ENCODE peak calls at places on chromosomes 1 and 21, in ten cellular contexts. One of them, this sample, is unnamed.

GRCh38 chr1:161933592-161934277 is 89.9 kb downstream of the OLFML2B start:
- DNase-seq in neural crest cell: no peak
- DNase-seq in omental fat pad: no peak
- DNase-seq in endothelial cell: no peak
- DNase-seq in fibroblast of lung: no peak
- DNase-seq in prostate gland: no peak
- DNase-seq in astrocyte of the spinal cord: no peak
- DNase-seq in heart left ventricle: no peak
- DNase-seq in PC-3: no peak
- DNase-seq in DND-41: no peak
- DNase-seq in this sample: no peak

GRCh38 chr1:6261615-6261995 is 707 bp upstream of the GPR153 start:
- DNase-seq in omental fat pad: no peak
- DNase-seq in prostate gland: no peak
- DNase-seq in PC-3: no peak
- DNase-seq in fibroblast of lung: no peak
- DNase-seq in astrocyte of the spinal cord: no peak
- DNase-seq in endothelial cell: no peak
- DNase-seq in DND-41: no peak
- DNase-seq in neural crest cell: no peak
- DNase-seq in heart left ventricle: no peak
- DNase-seq in this sample: no peak

GRCh38 chr1:64265141-64265540 is 61.7 kb downstream of the UBE2U start:
- DNase-seq in heart left ventricle: no peak
- DNase-seq in astrocyte of the spinal cord: no peak
- DNase-seq in DND-41: no peak
- DNase-seq in neural crest cell: no peak
- DNase-seq in prostate gland: no peak
- DNase-seq in omental fat pad: no peak
- DNase-seq in fibroblast of lung: no peak
- DNase-seq in endothelial cell: no peak
- DNase-seq in PC-3: no peak
- DNase-seq in this sample: no peak

GRCh38 chr1:245434285-245434684 is 279.5 kb downstream of the KIF26B start:
- DNase-seq in heart left ventricle: no peak
- DNase-seq in DND-41: no peak
- DNase-seq in PC-3: no peak
- DNase-seq in astrocyte of the spinal cord: no peak
- DNase-seq in endothelial cell: no peak
- DNase-seq in omental fat pad: no peak
- DNase-seq in fibroblast of lung: no peak
- DNase-seq in prostate gland: no peak
- DNase-seq in neural crest cell: no peak
- DNase-seq in this sample: no peak

GRCh38 chr21:18622383-18622782 is 218.8 kb upstream of the TMPRSS15 start:
- DNase-seq in fibroblast of lung: no peak
- DNase-seq in heart left ventricle: no peak
- DNase-seq in prostate gland: no peak
- DNase-seq in DND-41: no peak
- DNase-seq in endothelial cell: no peak
- DNase-seq in PC-3: no peak
- DNase-seq in astrocyte of the spinal cord: no peak
- DNase-seq in neural crest cell: no peak
- DNase-seq in omental fat pad: no peak
- DNase-seq in this sample: no peak

GRCh38 chr1:41629571-41629970 is 145.1 kb upstream of the EDN2 start:
- DNase-seq in astrocyte of the spinal cord: peak; percentile 94
- DNase-seq in endothelial cell: no peak
- DNase-seq in prostate gland: no peak
- DNase-seq in omental fat pad: no peak
- DNase-seq in fibroblast of lung: peak; percentile 99
- DNase-seq in heart left ventricle: no peak
- DNase-seq in neural crest cell: no peak
- DNase-seq in DND-41: no peak
- DNase-seq in PC-3: no peak
- DNase-seq in this sample: no peak

GRCh38 chr1:72282690-72283203 is 408 bp upstream of the NEGR1 start:
- DNase-seq in endothelial cell: peak; percentile 88
- DNase-seq in neural crest cell: peak; percentile 69
- DNase-seq in prostate gland: peak; percentile 66
- DNase-seq in heart left ventricle: peak; percentile 86
- DNase-seq in omental fat pad: peak; percentile 51
- DNase-seq in fibroblast of lung: peak; percentile 94
- DNase-seq in PC-3: peak; percentile 89
- DNase-seq in DND-41: peak; percentile 88
- DNase-seq in astrocyte of the spinal cord: peak; percentile 98
- DNase-seq in this sample: no peak

GRCh38 chr1:172356620-172357019 is 63.9 kb upstream of the C1orf105 start:
- DNase-seq in PC-3: peak; percentile 95
- DNase-seq in DND-41: no peak
- DNase-seq in neural crest cell: no peak
- DNase-seq in endothelial cell: no peak
- DNase-seq in astrocyte of the spinal cord: peak; percentile 69
- DNase-seq in fibroblast of lung: peak; percentile 87
- DNase-seq in heart left ventricle: no peak
- DNase-seq in prostate gland: peak; percentile 60
- DNase-seq in omental fat pad: no peak
- DNase-seq in this sample: no peak

GRCh38 chr1:8197493-8198282 is 120.2 kb upstream of the SLC45A1 start:
- DNase-seq in omental fat pad: peak; percentile 62
- DNase-seq in heart left ventricle: peak; percentile 72
- DNase-seq in endothelial cell: no peak
- DNase-seq in neural crest cell: no peak
- DNase-seq in DND-41: no peak
- DNase-seq in fibroblast of lung: peak; percentile 99
- DNase-seq in prostate gland: peak; percentile 73
- DNase-seq in PC-3: peak; percentile 96
- DNase-seq in astrocyte of the spinal cord: peak; percentile 91
- DNase-seq in this sample: no peak

GRCh38 chr1:156864796-156865195 is 4.1 kb downstream of the NTRK1 start:
- DNase-seq in fibroblast of lung: no peak
- DNase-seq in prostate gland: no peak
- DNase-seq in PC-3: no peak
- DNase-seq in endothelial cell: no peak
- DNase-seq in neural crest cell: no peak
- DNase-seq in heart left ventricle: no peak
- DNase-seq in DND-41: no peak
- DNase-seq in astrocyte of the spinal cord: no peak
- DNase-seq in omental fat pad: no peak
- DNase-seq in this sample: no peak

GRCh38 chr21:38386967-38387366 is 111.3 kb downstream of the ERG start:
- DNase-seq in heart left ventricle: no peak
- DNase-seq in PC-3: no peak
- DNase-seq in fibroblast of lung: peak; percentile 53
- DNase-seq in prostate gland: no peak
- DNase-seq in endothelial cell: no peak
- DNase-seq in omental fat pad: no peak
- DNase-seq in DND-41: peak; percentile 72
- DNase-seq in astrocyte of the spinal cord: peak; percentile 12
- DNase-seq in neural crest cell: no peak
- DNase-seq in this sample: no peak

GRCh38 chr1:110630770-110631663 is 24.9 kb upstream of the KCNA2 start:
- DNase-seq in heart left ventricle: peak; percentile 77
- DNase-seq in PC-3: peak; percentile 80
- DNase-seq in neural crest cell: peak; percentile 83
- DNase-seq in fibroblast of lung: peak; percentile 16
- DNase-seq in prostate gland: peak; percentile 66
- DNase-seq in omental fat pad: peak; percentile 70
- DNase-seq in DND-41: peak; percentile 81
- DNase-seq in endothelial cell: peak; percentile 86
- DNase-seq in astrocyte of the spinal cord: peak; percentile 31
- DNase-seq in this sample: no peak

GRCh38 chr1:231424950-231425805 is 3.1 kb upstream of the EGLN1 start:
- DNase-seq in astrocyte of the spinal cord: no peak
- DNase-seq in fibroblast of lung: no peak
- DNase-seq in heart left ventricle: peak; percentile 79
- DNase-seq in neural crest cell: no peak
- DNase-seq in endothelial cell: no peak
- DNase-seq in DND-41: no peak
- DNase-seq in prostate gland: no peak
- DNase-seq in omental fat pad: no peak
- DNase-seq in PC-3: peak; percentile 0
- DNase-seq in this sample: no peak

GRCh38 chr1:228744356-228744755 is 9.1 kb downstream of the RHOU start:
- DNase-seq in PC-3: no peak
- DNase-seq in fibroblast of lung: no peak
- DNase-seq in neural crest cell: no peak
- DNase-seq in astrocyte of the spinal cord: no peak
- DNase-seq in prostate gland: no peak
- DNase-seq in heart left ventricle: no peak
- DNase-seq in DND-41: no peak
- DNase-seq in omental fat pad: no peak
- DNase-seq in endothelial cell: no peak
- DNase-seq in this sample: no peak

GRCh38 chr1:227270554-227270953 is 47.7 kb downstream of the CDC42BPA start:
- DNase-seq in PC-3: no peak
- DNase-seq in astrocyte of the spinal cord: no peak
- DNase-seq in DND-41: no peak
- DNase-seq in endothelial cell: no peak
- DNase-seq in neural crest cell: no peak
- DNase-seq in fibroblast of lung: no peak
- DNase-seq in heart left ventricle: no peak
- DNase-seq in omental fat pad: no peak
- DNase-seq in prostate gland: no peak
- DNase-seq in this sample: no peak
- TF ChIP-seq CTCF in PC-3: no peak
- TF ChIP-seq CTCF in astrocyte of the spinal cord: no peak
- TF ChIP-seq CTCF in DND-41: no peak
- TF ChIP-seq CTCF in endothelial cell: no peak
- TF ChIP-seq CTCF in neural crest cell: no peak
- TF ChIP-seq CTCF in fibroblast of lung: no peak
- TF ChIP-seq CTCF in heart left ventricle: no peak
- TF ChIP-seq CTCF in omental fat pad: no peak
- TF ChIP-seq CTCF in prostate gland: no peak
- TF ChIP-seq CTCF in this sample: no peak

DNA sequence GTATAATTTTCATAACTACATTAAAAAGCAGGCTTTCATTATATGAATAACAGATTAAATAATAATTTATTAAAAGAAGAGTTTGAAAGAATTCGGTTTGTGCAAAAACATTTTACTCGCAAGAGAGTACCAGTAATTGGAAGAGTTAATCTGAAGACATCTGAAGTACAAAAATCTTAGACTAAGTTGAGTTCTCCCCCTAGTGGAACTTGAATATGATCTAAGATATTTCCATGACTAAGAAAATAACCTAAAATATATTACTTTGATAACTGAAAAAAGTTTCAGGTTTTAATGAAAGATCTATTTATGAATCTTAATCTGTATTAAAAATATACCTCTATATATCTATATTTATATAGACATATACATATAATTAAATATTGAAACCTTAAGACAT is 112.5 kb upstream of the GFI1 start:
- DNase-seq in prostate gland: no peak
- DNase-seq in PC-3: peak; percentile 56
- DNase-seq in omental fat pad: no peak
- DNase-seq in astrocyte of the spinal cord: peak; percentile 55
- DNase-seq in fibroblast of lung: peak; percentile 37
- DNase-seq in heart left ventricle: no peak
- DNase-seq in neural crest cell: no peak
- DNase-seq in DND-41: no peak
- DNase-seq in endothelial cell: no peak
- DNase-seq in this sample: no peak
- TF ChIP-seq CTCF in prostate gland: peak; percentile 26
- TF ChIP-seq CTCF in PC-3: peak; percentile 54
- TF ChIP-seq CTCF in omental fat pad: no peak
- TF ChIP-seq CTCF in astrocyte of the spinal cord: peak; percentile 39
- TF ChIP-seq CTCF in fibroblast of lung: peak; percentile 10
- TF ChIP-seq CTCF in heart left ventricle: peak; percentile 20
- TF ChIP-seq CTCF in neural crest cell: peak; percentile 62
- TF ChIP-seq CTCF in DND-41: peak; percentile 63
- TF ChIP-seq CTCF in endothelial cell: peak; percentile 49
- TF ChIP-seq CTCF in this sample: peak; percentile 41

GRCh38 chr1:22569269-22569668 is 6.0 kb downstream of the EPHA8 start:
- DNase-seq in heart left ventricle: no peak
- DNase-seq in omental fat pad: no peak
- DNase-seq in neural crest cell: no peak
- DNase-seq in endothelial cell: no peak
- DNase-seq in astrocyte of the spinal cord: no peak
- DNase-seq in prostate gland: no peak
- DNase-seq in fibroblast of lung: no peak
- DNase-seq in PC-3: no peak
- DNase-seq in DND-41: no peak
- DNase-seq in this sample: no peak
- TF ChIP-seq CTCF in heart left ventricle: no peak
- TF ChIP-seq CTCF in omental fat pad: no peak
- TF ChIP-seq CTCF in neural crest cell: no peak
- TF ChIP-seq CTCF in endothelial cell: no peak
- TF ChIP-seq CTCF in astrocyte of the spinal cord: no peak
- TF ChIP-seq CTCF in prostate gland: no peak
- TF ChIP-seq CTCF in fibroblast of lung: no peak
- TF ChIP-seq CTCF in PC-3: no peak
- TF ChIP-seq CTCF in DND-41: no peak
- TF ChIP-seq CTCF in this sample: no peak

GRCh38 chr1:211519602-211520001 is 27.6 kb upstream of the RD3 start:
- DNase-seq in astrocyte of the spinal cord: no peak
- DNase-seq in omental fat pad: no peak
- DNase-seq in prostate gland: no peak
- DNase-seq in fibroblast of lung: no peak
- DNase-seq in endothelial cell: no peak
- DNase-seq in heart left ventricle: no peak
- DNase-seq in DND-41: no peak
- DNase-seq in neural crest cell: no peak
- DNase-seq in PC-3: no peak
- DNase-seq in this sample: no peak

GRCh38 chr1:211514030-211514754 is 22.2 kb upstream of the RD3 start:
- DNase-seq in omental fat pad: peak; percentile 61
- DNase-seq in prostate gland: peak; percentile 70
- DNase-seq in DND-41: peak; percentile 65
- DNase-seq in fibroblast of lung: peak; percentile 83
- DNase-seq in endothelial cell: peak; percentile 88
- DNase-seq in astrocyte of the spinal cord: peak; percentile 89
- DNase-seq in heart left ventricle: peak; percentile 81
- DNase-seq in PC-3: peak; percentile 95
- DNase-seq in neural crest cell: peak; percentile 85
- DNase-seq in this sample: peak; percentile 97

GRCh38 chr1:211518330-211519289 is 26.6 kb upstream of the RD3 start:
- DNase-seq in neural crest cell: no peak
- DNase-seq in PC-3: no peak
- DNase-seq in astrocyte of the spinal cord: no peak
- DNase-seq in DND-41: no peak
- DNase-seq in fibroblast of lung: no peak
- DNase-seq in omental fat pad: no peak
- DNase-seq in endothelial cell: no peak
- DNase-seq in prostate gland: no peak
- DNase-seq in heart left ventricle: no peak
- DNase-seq in this sample: no peak

GRCh38 chr1:211515090-211516023 is 23.4 kb upstream of the RD3 start:
- DNase-seq in prostate gland: peak; percentile 63
- DNase-seq in PC-3: peak; percentile 90
- DNase-seq in DND-41: peak; percentile 75
- DNase-seq in astrocyte of the spinal cord: peak; percentile 96
- DNase-seq in fibroblast of lung: peak; percentile 81
- DNase-seq in endothelial cell: peak; percentile 90
- DNase-seq in heart left ventricle: peak; percentile 80
- DNase-seq in omental fat pad: peak; percentile 42
- DNase-seq in neural crest cell: peak; percentile 78
- DNase-seq in this sample: peak; percentile 70

DNA sequence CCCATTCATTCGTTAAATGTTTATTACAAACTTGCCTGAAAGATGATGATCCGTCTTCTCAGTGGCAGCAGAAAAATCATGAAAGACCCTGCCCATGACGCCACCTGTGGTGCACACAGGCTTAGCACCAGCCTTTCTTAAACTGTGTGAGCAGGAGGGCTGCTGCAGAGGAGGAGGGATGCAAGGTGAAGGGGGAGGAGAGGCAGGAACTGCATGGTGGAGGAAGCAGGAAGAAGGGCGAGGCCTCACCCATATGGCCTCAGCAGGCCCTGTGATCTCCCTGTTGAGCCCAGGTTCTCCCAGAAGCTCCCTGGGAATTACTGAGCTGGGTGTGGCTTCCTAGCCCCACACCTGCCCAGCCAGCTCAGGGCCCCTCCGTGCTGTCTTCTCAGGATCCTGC is 25.0 kb upstream of the RD3 start:
- DNase-seq in fibroblast of lung: no peak
- DNase-seq in endothelial cell: no peak
- DNase-seq in omental fat pad: no peak
- DNase-seq in DND-41: peak; percentile 31
- DNase-seq in PC-3: peak; percentile 41
- DNase-seq in neural crest cell: no peak
- DNase-seq in astrocyte of the spinal cord: no peak
- DNase-seq in prostate gland: no peak
- DNase-seq in heart left ventricle: no peak
- DNase-seq in this sample: no peak
- TF ChIP-seq CTCF in fibroblast of lung: no peak
- TF ChIP-seq CTCF in endothelial cell: no peak
- TF ChIP-seq CTCF in omental fat pad: no peak
- TF ChIP-seq CTCF in DND-41: peak; percentile 38
- TF ChIP-seq CTCF in PC-3: peak; percentile 13
- TF ChIP-seq CTCF in neural crest cell: peak; percentile 39
- TF ChIP-seq CTCF in astrocyte of the spinal cord: no peak
- TF ChIP-seq CTCF in prostate gland: no peak
- TF ChIP-seq CTCF in heart left ventricle: no peak
- TF ChIP-seq CTCF in this sample: no peak